ENCODE peak calls at places on chromosome 21, in six cellular contexts. A is GM04503, F is CD14-positive monocyte, U is K562, T is mesenteric fat pad, V is ELR. Z is an unnamed sample.

GRCh38 chr21:28899744-28900143 is 92.9 kb downstream of the LTN1 start:
- DNase-seq in A (peak), F (no peak), U (no peak), T (no peak), V (peak), Z (peak)

GRCh38 chr21:36858320-36858957 is 108.0 kb downstream of the HLCS start:
- DNase-seq in A (no peak), F (no peak), U (no peak), T (no peak), V (peak), Z (no peak)

GRCh38 chr21:16169102-16169511 is 439.3 kb downstream of the USP25 start:
- DNase-seq in A (peak), F (no peak), U (no peak), T (no peak), V (peak), Z (no peak)

GRCh38 chr21:46065215-46065992 is 32.5 kb upstream of the COL6A2 start:
- DNase-seq in A (peak), F (no peak), U (no peak), T (peak), V (peak), Z (no peak)

GRCh38 chr21:37593015-37593414 is 226.4 kb downstream of the DYRK1A start:
- DNase-seq in A (no peak), F (no peak), U (no peak), T (no peak), V (no peak), Z (no peak)

GRCh38 chr21:45974073-45975016 is 7.2 kb upstream of the COL6A1 start:
- DNase-seq in A (no peak), F (peak), U (no peak), T (peak), V (peak), Z (peak)

GRCh38 chr21:33101300-33102005 is 31.5 kb downstream of the OLIG1 start:
- DNase-seq in A (no peak), F (peak), U (no peak), T (no peak), V (no peak), Z (no peak)

GRCh38 chr21:46062471-46063211 is 35.3 kb upstream of the COL6A2 start:
- DNase-seq in A (no peak), F (no peak), U (no peak), T (peak), V (no peak), Z (no peak)

GRCh38 chr21:44903689-44904088 is 17.0 kb downstream of the ITGB2 start:
- DNase-seq in A (no peak), F (no peak), U (no peak), T (no peak), V (no peak), Z (no peak)

GRCh38 chr21:36691539-36692124 is 7.3 kb upstream of the SIM2 start:
- DNase-seq in A (no peak), F (no peak), U (no peak), T (no peak), V (no peak), Z (no peak)

GRCh38 chr21:15840406-15840805 is 110.6 kb downstream of the USP25 start:
- DNase-seq in A (no peak), F (no peak), U (no peak), T (no peak), V (no peak), Z (no peak)

GRCh38 chr21:43273708-43274021 is 104.9 kb downstream of the CRYAA start:
- DNase-seq in A (no peak), F (no peak), U (no peak), T (no peak), V (no peak), Z (no peak)

GRCh38 chr21:41668686-41669532 is 97.9 kb downstream of the RIPK4 start:
- DNase-seq in A (no peak), F (no peak), U (no peak), T (peak), V (no peak), Z (no peak)

GRCh38 chr21:32306021-32306780 is 7.5 kb downstream of the MRAP start:
- DNase-seq in A (no peak), F (no peak), U (no peak), T (peak), V (peak), Z (no peak)